ENCODE peak calls at places on chromosome 19, in five cellular contexts. One of them, this sample, is unnamed.

GRCh38 chr19:46503848-46504453 is 8.3 kb upstream of the PNMA8B start:
- DNase-seq in heart right ventricle: no peak
- DNase-seq in tibial artery: no peak
- DNase-seq in colonic mucosa: no peak
- DNase-seq in uterus: no peak
- DNase-seq in this sample: no peak

GRCh38 chr19:45475537-45476348 is 7.9 kb downstream of the FOSB start:
- DNase-seq in heart right ventricle: no peak
- DNase-seq in tibial artery: no peak
- DNase-seq in colonic mucosa: no peak
- DNase-seq in uterus: no peak
- DNase-seq in this sample: peak; percentile 83

GRCh38 chr19:42985588-42985987 is 40.7 kb downstream of the PSG11 start:
- DNase-seq in heart right ventricle: no peak
- DNase-seq in tibial artery: no peak
- DNase-seq in colonic mucosa: no peak
- DNase-seq in uterus: no peak
- DNase-seq in this sample: no peak

GRCh38 chr19:4555657-4556561 is 3.6 kb downstream of the SEMA6B start:
- DNase-seq in heart right ventricle: no peak
- DNase-seq in tibial artery: no peak
- DNase-seq in colonic mucosa: peak; percentile 60
- DNase-seq in uterus: no peak
- DNase-seq in this sample: no peak

GRCh38 chr19:58054792-58055482 is 4.1 kb upstream of the ZNF135 start:
- DNase-seq in heart right ventricle: peak; percentile 56
- DNase-seq in tibial artery: no peak
- DNase-seq in colonic mucosa: no peak
- DNase-seq in uterus: peak; percentile 31
- DNase-seq in this sample: peak; percentile 67

GRCh38 chr19:5125797-5126497 is 157.0 kb downstream of the KDM4B start:
- DNase-seq in heart right ventricle: no peak
- DNase-seq in tibial artery: no peak
- DNase-seq in colonic mucosa: no peak
- DNase-seq in uterus: no peak
- DNase-seq in this sample: no peak

GRCh38 chr19:35509018-35509652 is 4.3 kb downstream of the DMKN start:
- DNase-seq in heart right ventricle: no peak
- DNase-seq in tibial artery: no peak
- DNase-seq in colonic mucosa: peak; percentile 67
- DNase-seq in uterus: peak; percentile 29
- DNase-seq in this sample: no peak

GRCh38 chr19:51107406-51108065 is 673 bp downstream of the CTU1 start:
- DNase-seq in heart right ventricle: no peak
- DNase-seq in tibial artery: no peak
- DNase-seq in colonic mucosa: no peak
- DNase-seq in uterus: no peak
- DNase-seq in this sample: no peak

GRCh38 chr19:18300930-18301717 is 19.7 kb upstream of the JUND start:
- DNase-seq in heart right ventricle: peak; percentile 82
- DNase-seq in tibial artery: peak; percentile 86
- DNase-seq in colonic mucosa: peak; percentile 71
- DNase-seq in uterus: peak; percentile 83
- DNase-seq in this sample: peak; percentile 92

GRCh38 chr19:41427647-41428480 is 690 bp upstream of the B3GNT8 start:
- DNase-seq in heart right ventricle: peak; percentile 44
- DNase-seq in tibial artery: peak; percentile 52
- DNase-seq in colonic mucosa: peak; percentile 54
- DNase-seq in uterus: peak; percentile 32
- DNase-seq in this sample: peak; percentile 83

GRCh38 chr19:5308471-5309437 is 31.9 kb downstream of the PTPRS start:
- DNase-seq in heart right ventricle: peak; percentile 54
- DNase-seq in tibial artery: peak; percentile 76
- DNase-seq in colonic mucosa: peak; percentile 39
- DNase-seq in uterus: peak; percentile 76
- DNase-seq in this sample: peak; percentile 86

GRCh38 chr19:13234518-13234917 is 84.3 kb downstream of the IER2 start:
- DNase-seq in heart right ventricle: peak; percentile 35
- DNase-seq in tibial artery: peak; percentile 26
- DNase-seq in colonic mucosa: peak; percentile 83
- DNase-seq in uterus: peak; percentile 24
- DNase-seq in this sample: no peak

GRCh38 chr19:3576696-3577443 is 4.1 kb downstream of the HMG20B start:
- DNase-seq in heart right ventricle: peak; percentile 71
- DNase-seq in tibial artery: no peak
- DNase-seq in colonic mucosa: peak; percentile 63
- DNase-seq in uterus: peak; percentile 62
- DNase-seq in this sample: peak; percentile 86

GRCh38 chr19:21699197-21699596 is 68.2 kb downstream of the ZNF100 start:
- DNase-seq in heart right ventricle: no peak
- DNase-seq in tibial artery: no peak
- DNase-seq in colonic mucosa: no peak
- DNase-seq in uterus: no peak
- DNase-seq in this sample: no peak

GRCh38 chr19:2132731-2133490 is 18.5 kb downstream of the AP3D1 start:
- DNase-seq in heart right ventricle: peak; percentile 30
- DNase-seq in tibial artery: no peak
- DNase-seq in colonic mucosa: no peak
- DNase-seq in uterus: no peak
- DNase-seq in this sample: no peak

GRCh38 chr19:38676878-38677646 is 29.6 kb downstream of the ACTN4 start:
- DNase-seq in heart right ventricle: no peak
- DNase-seq in tibial artery: no peak
- DNase-seq in colonic mucosa: no peak
- DNase-seq in uterus: no peak
- DNase-seq in this sample: peak; percentile 30

GRCh38 chr19:56834564-56835375 is 5.8 kb downstream of the PEG3 start:
- DNase-seq in heart right ventricle: no peak
- DNase-seq in tibial artery: no peak
- DNase-seq in colonic mucosa: no peak
- DNase-seq in uterus: no peak
- DNase-seq in this sample: no peak

GRCh38 chr19:1907563-1908363 is 2.6 kb downstream of the ADAT3 start:
- DNase-seq in heart right ventricle: no peak
- DNase-seq in tibial artery: no peak
- DNase-seq in colonic mucosa: peak; percentile 82
- DNase-seq in uterus: no peak
- DNase-seq in this sample: no peak

GRCh38 chr19:38838208-38838985 is 6.8 kb upstream of the ECH1 start:
- DNase-seq in heart right ventricle: no peak
- DNase-seq in tibial artery: no peak
- DNase-seq in colonic mucosa: no peak
- DNase-seq in uterus: no peak
- DNase-seq in this sample: peak; percentile 19

GRCh38 chr19:16889429-16889882 is 657 bp downstream of the F2RL3 start:
- DNase-seq in heart right ventricle: peak; percentile 74
- DNase-seq in tibial artery: no peak
- DNase-seq in colonic mucosa: no peak
- DNase-seq in uterus: no peak
- DNase-seq in this sample: no peak

GRCh38 chr19:12899891-12900518 is 9.0 kb downstream of the GCDH start:
- DNase-seq in heart right ventricle: no peak
- DNase-seq in tibial artery: no peak
- DNase-seq in colonic mucosa: no peak
- DNase-seq in uterus: no peak
- DNase-seq in this sample: no peak

GRCh38 chr19:16224266-16225045 is 26.7 kb downstream of the AP1M1 start:
- DNase-seq in heart right ventricle: no peak
- DNase-seq in tibial artery: no peak
- DNase-seq in colonic mucosa: no peak
- DNase-seq in uterus: no peak
- DNase-seq in this sample: no peak

GRCh38 chr19:4971424-4971793 is 2.5 kb downstream of the KDM4B start:
- DNase-seq in heart right ventricle: no peak
- DNase-seq in tibial artery: peak; percentile 47
- DNase-seq in colonic mucosa: peak; percentile 76
- DNase-seq in uterus: no peak
- DNase-seq in this sample: no peak

GRCh38 chr19:46471116-46471733 is at the start of gene PNMA8A:
- DNase-seq in heart right ventricle: peak; percentile 75
- DNase-seq in tibial artery: peak; percentile 80
- DNase-seq in colonic mucosa: no peak
- DNase-seq in uterus: peak; percentile 91
- DNase-seq in this sample: peak; percentile 92

GRCh38 chr19:12996542-12997094 is 1.3 kb downstream of the NFIX start:
- DNase-seq in heart right ventricle: peak; percentile 66
- DNase-seq in tibial artery: no peak
- DNase-seq in colonic mucosa: no peak
- DNase-seq in uterus: no peak
- DNase-seq in this sample: peak; percentile 86

GRCh38 chr19:48351341-48351752 is 12.4 kb downstream of the TMEM143 start:
- DNase-seq in heart right ventricle: peak; percentile 78
- DNase-seq in tibial artery: peak; percentile 59
- DNase-seq in colonic mucosa: peak; percentile 87
- DNase-seq in uterus: no peak
- DNase-seq in this sample: peak; percentile 90

GRCh38 chr19:18479964-18480723 is 41.7 kb downstream of the ELL start:
- DNase-seq in heart right ventricle: no peak
- DNase-seq in tibial artery: peak; percentile 94
- DNase-seq in colonic mucosa: peak; percentile 49
- DNase-seq in uterus: peak; percentile 83
- DNase-seq in this sample: peak; percentile 93

GRCh38 chr19:48398329-48399235 is 5.1 kb downstream of the GRIN2D start:
- DNase-seq in heart right ventricle: peak; percentile 82
- DNase-seq in tibial artery: peak; percentile 61
- DNase-seq in colonic mucosa: peak; percentile 86
- DNase-seq in uterus: peak; percentile 51
- DNase-seq in this sample: peak; percentile 92

GRCh38 chr19:48509467-48510194 is 2.0 kb downstream of the LMTK3 start:
- DNase-seq in heart right ventricle: no peak
- DNase-seq in tibial artery: no peak
- DNase-seq in colonic mucosa: no peak
- DNase-seq in uterus: no peak
- DNase-seq in this sample: no peak

GRCh38 chr19:53960886-53961285 is 1.9 kb upstream of the CACNG8 start:
- DNase-seq in heart right ventricle: no peak
- DNase-seq in tibial artery: no peak
- DNase-seq in colonic mucosa: no peak
- DNase-seq in uterus: no peak
- DNase-seq in this sample: no peak
- H3K4me3 ChIP-seq in heart right ventricle: no peak overlapping the region
- H3K4me3 ChIP-seq in tibial artery: no peak overlapping the region
- H3K4me3 ChIP-seq in colonic mucosa: no peak overlapping the region
- H3K4me3 ChIP-seq in uterus: no peak overlapping the region
- H3K4me3 ChIP-seq in this sample: no peak overlapping the region

DNA sequence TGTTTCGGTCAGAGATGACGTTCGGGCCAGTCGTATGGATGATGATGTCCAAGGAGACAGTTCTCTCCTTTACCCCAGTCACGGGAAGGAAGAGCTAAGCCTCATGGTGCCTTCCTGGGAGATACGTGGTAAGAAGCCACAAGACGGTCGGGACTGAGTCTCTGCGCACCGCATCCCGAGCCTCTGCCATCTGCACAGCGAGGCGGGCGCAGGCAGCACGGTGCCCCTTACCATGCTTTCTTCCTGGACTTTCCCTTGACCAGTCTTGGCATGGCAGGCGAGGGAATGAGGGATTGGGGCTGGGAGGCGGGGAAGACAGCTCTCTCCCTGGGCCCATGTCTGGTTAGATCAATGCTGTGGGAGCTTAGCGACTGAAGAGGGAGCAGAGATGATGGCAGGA is 10.1 kb upstream of the LAIR2 start:
- DNase-seq in heart right ventricle: no peak
- DNase-seq in tibial artery: no peak
- DNase-seq in colonic mucosa: no peak
- DNase-seq in uterus: no peak
- DNase-seq in this sample: no peak
- H3K27ac ChIP-seq in heart right ventricle: no peak overlapping the region
- H3K27ac ChIP-seq in tibial artery: no peak overlapping the region
- H3K27ac ChIP-seq in colonic mucosa: no peak overlapping the region
- H3K27ac ChIP-seq in uterus: no peak overlapping the region
- H3K27ac ChIP-seq in this sample: no peak overlapping the region

GRCh38 chr19:10398819-10399218 is 4.5 kb downstream of the CDC37 start:
- DNase-seq in heart right ventricle: no peak
- DNase-seq in tibial artery: no peak
- DNase-seq in colonic mucosa: no peak
- DNase-seq in uterus: no peak
- DNase-seq in this sample: no peak
- H3K4me1 ChIP-seq in heart right ventricle: peaks cover 47% of the 10 kb centered on the region
- H3K4me1 ChIP-seq in tibial artery: no peaks in the 10 kb centered on the region
- H3K4me1 ChIP-seq in colonic mucosa: peaks cover 13% of the 10 kb centered on the region
- H3K4me1 ChIP-seq in uterus: peaks cover 4% of the 10 kb centered on the region
- H3K4me1 ChIP-seq in this sample: no peaks in the 10 kb centered on the region

GRCh38 chr19:40294560-40294959 is 9.4 kb upstream of the AKT2 start:
- DNase-seq in heart right ventricle: no peak
- DNase-seq in tibial artery: no peak
- DNase-seq in colonic mucosa: no peak
- DNase-seq in uterus: no peak
- DNase-seq in this sample: no peak

GRCh38 chr19:40303765-40304164 is 18.6 kb upstream of the AKT2 start:
- DNase-seq in heart right ventricle: no peak
- DNase-seq in tibial artery: no peak
- DNase-seq in colonic mucosa: no peak
- DNase-seq in uterus: no peak
- DNase-seq in this sample: peak; percentile 1

GRCh38 chr19:40302224-40303011 is 17.3 kb upstream of the AKT2 start:
- DNase-seq in heart right ventricle: no peak
- DNase-seq in tibial artery: no peak
- DNase-seq in colonic mucosa: no peak
- DNase-seq in uterus: no peak
- DNase-seq in this sample: no peak

GRCh38 chr19:40300668-40301067 is 15.5 kb upstream of the AKT2 start:
- DNase-seq in heart right ventricle: no peak
- DNase-seq in tibial artery: no peak
- DNase-seq in colonic mucosa: no peak
- DNase-seq in uterus: no peak
- DNase-seq in this sample: no peak

GRCh38 chr19:40298026-40298425 is 12.9 kb upstream of the AKT2 start:
- DNase-seq in heart right ventricle: no peak
- DNase-seq in tibial artery: no peak
- DNase-seq in colonic mucosa: no peak
- DNase-seq in uterus: no peak
- DNase-seq in this sample: no peak
- H3K4me3 ChIP-seq in heart right ventricle: no peak overlapping the region
- H3K4me3 ChIP-seq in tibial artery: no peak overlapping the region
- H3K4me3 ChIP-seq in colonic mucosa: no peak overlapping the region
- H3K4me3 ChIP-seq in uterus: no peak overlapping the region
- H3K4me3 ChIP-seq in this sample: no peak overlapping the region

This sample was measured in aorta.